ENCODE peak calls at places on chromosomes 7 and 10, in five cellular contexts. One of them, this sample, is unnamed. For H3K27me3, the result is how much of the 10 kb centered on the place peaks cover.

GRCh38 chr10:110967009-110967630 is 47.7 kb downstream of the SHOC2 start:
- DNase-seq in left ventricle myocardium inferior: no peak
- DNase-seq in HCT116: no peak
- DNase-seq in psoas muscle: no peak
- DNase-seq in endothelial cell of umbilical vein: no peak
- DNase-seq in this sample: no peak

GRCh38 chr10:120365872-120366271 is 91.2 kb upstream of the PLPP4 start:
- DNase-seq in left ventricle myocardium inferior: no peak
- DNase-seq in HCT116: no peak
- DNase-seq in psoas muscle: no peak
- DNase-seq in endothelial cell of umbilical vein: no peak
- DNase-seq in this sample: no peak

GRCh38 chr10:17835688-17836087 is 26.5 kb downstream of the MRC1 start:
- DNase-seq in left ventricle myocardium inferior: no peak
- DNase-seq in HCT116: peak
- DNase-seq in psoas muscle: no peak
- DNase-seq in endothelial cell of umbilical vein: no peak
- DNase-seq in this sample: no peak

GRCh38 chr7:4610768-4611467 is 71.2 kb upstream of the FOXK1 start:
- DNase-seq in left ventricle myocardium inferior: no peak
- DNase-seq in HCT116: peak
- DNase-seq in psoas muscle: no peak
- DNase-seq in endothelial cell of umbilical vein: peak
- DNase-seq in this sample: peak

GRCh38 chr10:84539244-84539643 is 210.9 kb downstream of the CCSER2 start:
- DNase-seq in left ventricle myocardium inferior: no peak
- DNase-seq in HCT116: no peak
- DNase-seq in psoas muscle: no peak
- DNase-seq in endothelial cell of umbilical vein: no peak
- DNase-seq in this sample: no peak

GRCh38 chr10:4397337-4397736 is 428.7 kb upstream of the AKR1E2 start:
- DNase-seq in left ventricle myocardium inferior: no peak
- DNase-seq in HCT116: no peak
- DNase-seq in psoas muscle: no peak
- DNase-seq in endothelial cell of umbilical vein: no peak
- DNase-seq in this sample: no peak

GRCh38 chr10:91632671-91633550 is at the start of gene PPP1R3C:
- DNase-seq in left ventricle myocardium inferior: peak
- DNase-seq in HCT116: no peak
- DNase-seq in psoas muscle: peak
- DNase-seq in endothelial cell of umbilical vein: peak
- DNase-seq in this sample: peak

GRCh38 chr10:47225928-47226645 is 73.9 kb upstream of the GDF10 start:
- DNase-seq in left ventricle myocardium inferior: no peak
- DNase-seq in HCT116: no peak
- DNase-seq in psoas muscle: no peak
- DNase-seq in endothelial cell of umbilical vein: no peak
- DNase-seq in this sample: no peak

GRCh38 chr7:5827755-5828154 is 46.3 kb upstream of the RNF216 start:
- DNase-seq in left ventricle myocardium inferior: no peak
- DNase-seq in HCT116: peak
- DNase-seq in psoas muscle: no peak
- DNase-seq in endothelial cell of umbilical vein: peak
- DNase-seq in this sample: peak

GRCh38 chr7:116776046-116776445 is 86.3 kb upstream of the CAPZA2 start:
- DNase-seq in left ventricle myocardium inferior: no peak
- DNase-seq in HCT116: no peak
- DNase-seq in psoas muscle: no peak
- DNase-seq in endothelial cell of umbilical vein: no peak
- DNase-seq in this sample: no peak
- H3K4me3 ChIP-seq in left ventricle myocardium inferior: no peak
- H3K4me3 ChIP-seq in HCT116: no peak
- H3K4me3 ChIP-seq in psoas muscle: no peak
- H3K4me3 ChIP-seq in endothelial cell of umbilical vein: no peak
- H3K4me3 ChIP-seq in this sample: no peak

GRCh38 chr10:132812544-132812943 is 26.6 kb upstream of the NKX6-2 start:
- DNase-seq in left ventricle myocardium inferior: no peak
- DNase-seq in HCT116: no peak
- DNase-seq in psoas muscle: no peak
- DNase-seq in endothelial cell of umbilical vein: no peak
- DNase-seq in this sample: no peak

GRCh38 chr10:132815161-132815857 is 29.4 kb upstream of the NKX6-2 start:
- DNase-seq in left ventricle myocardium inferior: no peak
- DNase-seq in HCT116: no peak
- DNase-seq in psoas muscle: no peak
- DNase-seq in endothelial cell of umbilical vein: no peak
- DNase-seq in this sample: no peak

GRCh38 chr10:132813001-132813401 is 27.1 kb upstream of the NKX6-2 start:
- DNase-seq in left ventricle myocardium inferior: no peak
- DNase-seq in HCT116: no peak
- DNase-seq in psoas muscle: peak
- DNase-seq in endothelial cell of umbilical vein: no peak
- DNase-seq in this sample: no peak

GRCh38 chr10:132813560-132814468 is 27.9 kb upstream of the NKX6-2 start:
- DNase-seq in left ventricle myocardium inferior: no peak
- DNase-seq in HCT116: no peak
- DNase-seq in psoas muscle: no peak
- DNase-seq in endothelial cell of umbilical vein: no peak
- DNase-seq in this sample: no peak

DNA sequence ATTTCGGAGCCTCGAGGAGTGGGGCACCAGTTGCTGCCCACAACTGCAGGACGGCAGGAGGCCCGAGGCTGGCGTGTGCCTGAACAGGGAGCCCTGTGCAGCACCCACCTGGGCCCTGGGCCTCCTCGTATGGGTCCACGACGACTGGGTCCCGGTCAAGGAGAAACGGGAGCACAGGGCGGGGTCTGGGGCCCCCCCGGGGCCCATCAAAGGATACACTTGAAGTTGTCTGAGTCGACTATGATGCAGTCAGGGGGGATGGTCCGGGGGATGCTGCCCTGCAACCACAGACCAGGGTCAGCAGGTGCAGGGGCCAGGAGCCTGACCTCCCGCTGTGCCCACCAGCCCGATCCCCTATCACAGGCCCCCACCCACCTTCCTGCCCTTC is 28.5 kb upstream of the NKX6-2 start:
- DNase-seq in left ventricle myocardium inferior: peak
- DNase-seq in HCT116: no peak
- DNase-seq in psoas muscle: no peak
- DNase-seq in endothelial cell of umbilical vein: no peak
- DNase-seq in this sample: no peak
- H3K27me3 ChIP-seq in left ventricle myocardium inferior: half or more
- H3K27me3 ChIP-seq in HCT116: under half
- H3K27me3 ChIP-seq in psoas muscle: under half
- H3K27me3 ChIP-seq in endothelial cell of umbilical vein: under half
- H3K27me3 ChIP-seq in this sample: under half

GRCh38 chr7:97020601-97021442 is 3.8 kb downstream of the DLX5 start:
- DNase-seq in left ventricle myocardium inferior: no peak
- DNase-seq in HCT116: no peak
- DNase-seq in psoas muscle: no peak
- DNase-seq in endothelial cell of umbilical vein: no peak
- DNase-seq in this sample: peak
- H3K4me3 ChIP-seq in left ventricle myocardium inferior: peak
- H3K4me3 ChIP-seq in HCT116: no peak
- H3K4me3 ChIP-seq in psoas muscle: peak
- H3K4me3 ChIP-seq in endothelial cell of umbilical vein: no peak
- H3K4me3 ChIP-seq in this sample: peak

DNA sequence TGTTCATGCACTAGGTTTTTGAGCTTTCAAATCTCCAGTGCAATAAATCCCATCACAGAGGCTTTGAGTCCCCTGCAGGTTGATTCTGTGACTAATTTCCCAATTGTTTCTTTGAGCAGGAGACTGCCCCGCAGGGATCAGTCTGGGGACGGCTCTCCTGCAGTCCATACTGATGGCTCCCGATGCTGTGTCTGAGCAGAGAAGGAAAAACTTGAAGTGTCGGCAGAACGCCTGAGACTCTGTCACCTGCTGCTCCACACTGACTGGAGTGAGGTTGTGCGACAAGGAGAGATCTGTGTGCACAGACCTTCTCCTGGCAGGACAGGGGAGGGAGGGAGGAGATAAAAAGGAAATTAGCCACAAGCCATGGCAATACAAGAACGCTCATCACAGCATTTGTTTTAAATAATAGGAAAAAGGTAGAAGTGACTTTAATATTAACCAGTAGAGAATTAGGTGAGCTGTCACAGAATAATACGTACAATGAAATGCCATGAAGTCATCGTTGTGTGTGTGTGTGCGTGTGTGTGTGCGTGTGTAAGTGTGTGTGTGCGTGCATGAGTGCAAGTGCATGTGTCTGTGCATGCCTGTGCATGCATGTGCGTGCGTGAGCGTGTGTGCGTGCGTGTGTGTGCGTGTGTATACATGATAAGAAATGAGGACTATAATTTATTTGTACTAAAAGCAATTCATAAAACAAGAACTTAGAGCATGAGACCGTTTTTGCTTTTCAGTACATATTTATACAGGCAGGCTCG is 38.2 kb downstream of the HTR5A start:
- DNase-seq in left ventricle myocardium inferior: no peak
- DNase-seq in HCT116: no peak
- DNase-seq in psoas muscle: no peak
- DNase-seq in endothelial cell of umbilical vein: no peak
- DNase-seq in this sample: peak
- H3K27me3 ChIP-seq in left ventricle myocardium inferior: half or more
- H3K27me3 ChIP-seq in HCT116: under half
- H3K27me3 ChIP-seq in psoas muscle: under half
- H3K27me3 ChIP-seq in endothelial cell of umbilical vein: under half
- H3K27me3 ChIP-seq in this sample: under half

DNA sequence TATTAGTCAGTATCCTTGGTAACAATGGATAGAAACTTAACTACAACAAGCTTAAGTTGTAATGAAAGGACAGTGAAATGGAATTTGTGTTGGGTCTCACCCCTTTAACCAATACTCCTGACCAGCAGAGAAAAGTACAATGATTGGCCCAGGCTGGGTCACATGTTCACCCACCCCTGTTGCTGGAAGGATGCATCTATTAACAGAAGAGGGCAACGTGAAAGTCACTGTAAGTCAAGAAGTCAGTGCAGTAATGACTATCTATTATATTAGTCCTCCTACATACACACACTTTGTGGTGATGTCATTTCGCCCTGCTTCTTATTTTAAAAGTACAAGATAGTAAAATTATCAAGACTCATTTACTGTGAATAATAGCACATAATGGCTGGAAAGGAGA is 16.2 kb downstream of the PNLIPRP2 start:
- DNase-seq in left ventricle myocardium inferior: no peak
- DNase-seq in HCT116: no peak
- DNase-seq in psoas muscle: no peak
- DNase-seq in endothelial cell of umbilical vein: no peak
- DNase-seq in this sample: no peak
- H3K4me3 ChIP-seq in left ventricle myocardium inferior: no peak
- H3K4me3 ChIP-seq in HCT116: no peak
- H3K4me3 ChIP-seq in psoas muscle: no peak
- H3K4me3 ChIP-seq in endothelial cell of umbilical vein: no peak
- H3K4me3 ChIP-seq in this sample: no peak

GRCh38 chr7:1295776-1296726 is 63.4 kb downstream of the UNCX start:
- DNase-seq in left ventricle myocardium inferior: no peak
- DNase-seq in HCT116: no peak
- DNase-seq in psoas muscle: no peak
- DNase-seq in endothelial cell of umbilical vein: no peak
- DNase-seq in this sample: no peak
- H3K27me3 ChIP-seq in left ventricle myocardium inferior: half or more
- H3K27me3 ChIP-seq in HCT116: under half
- H3K27me3 ChIP-seq in psoas muscle: half or more
- H3K27me3 ChIP-seq in endothelial cell of umbilical vein: under half
- H3K27me3 ChIP-seq in this sample: under half

GRCh38 chr7:128020161-128020560 is 11.1 kb downstream of the LRRC4 start:
- DNase-seq in left ventricle myocardium inferior: no peak
- DNase-seq in HCT116: peak
- DNase-seq in psoas muscle: no peak
- DNase-seq in endothelial cell of umbilical vein: no peak
- DNase-seq in this sample: peak
- H3K4me3 ChIP-seq in left ventricle myocardium inferior: no peak
- H3K4me3 ChIP-seq in HCT116: no peak
- H3K4me3 ChIP-seq in psoas muscle: no peak
- H3K4me3 ChIP-seq in endothelial cell of umbilical vein: no peak
- H3K4me3 ChIP-seq in this sample: no peak

DNA sequence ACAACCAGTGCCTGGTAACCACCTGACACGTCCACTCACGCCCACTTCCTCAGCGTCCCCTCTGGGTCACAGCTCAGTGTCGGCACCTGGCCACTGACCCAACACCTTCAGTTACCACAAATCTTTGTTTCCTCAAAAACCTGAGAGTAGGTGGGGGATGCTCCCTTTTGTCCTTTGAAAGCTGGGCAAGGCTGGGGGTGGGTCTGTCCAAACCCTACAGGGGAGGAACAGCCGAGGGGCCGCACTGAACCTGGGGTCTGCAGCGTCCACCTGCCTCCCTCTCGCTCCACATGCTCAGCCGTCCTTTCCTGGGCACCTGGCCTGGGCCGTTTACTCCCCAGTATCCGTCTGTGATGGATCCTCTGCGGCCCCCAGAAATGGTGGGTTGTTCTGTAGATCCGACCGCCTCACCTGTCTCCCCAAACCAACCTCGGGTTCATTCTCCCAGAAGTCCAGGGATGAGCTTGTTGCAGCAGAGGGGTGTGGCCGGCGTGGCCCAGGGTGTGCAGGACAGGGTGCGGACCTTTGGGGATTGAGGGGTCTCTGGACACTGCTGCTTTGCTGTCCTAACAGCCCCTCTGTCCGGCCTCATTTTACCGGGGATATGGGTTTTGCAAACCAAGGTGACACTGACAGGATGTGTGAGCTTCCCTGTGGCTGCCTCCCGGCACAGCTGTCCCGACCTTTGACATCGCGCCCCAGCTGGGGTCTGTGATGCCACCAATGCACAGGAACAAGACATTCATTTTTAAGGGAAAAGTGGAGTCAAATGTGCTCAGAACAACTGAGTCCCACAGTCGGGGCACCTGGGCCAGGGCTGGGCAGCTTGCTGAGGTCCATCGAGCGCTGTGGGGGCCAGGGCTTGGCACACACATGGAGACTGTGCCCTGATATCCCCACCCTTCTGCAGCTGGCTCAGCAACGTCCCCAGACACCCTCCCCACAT is 115.9 kb downstream of the VIPR2 start:
- DNase-seq in left ventricle myocardium inferior: no peak
- DNase-seq in HCT116: no peak
- DNase-seq in psoas muscle: no peak
- DNase-seq in endothelial cell of umbilical vein: no peak
- DNase-seq in this sample: no peak
- H3K27me3 ChIP-seq in left ventricle myocardium inferior: under half
- H3K27me3 ChIP-seq in HCT116: under half
- H3K27me3 ChIP-seq in psoas muscle: under half
- H3K27me3 ChIP-seq in endothelial cell of umbilical vein: under half
- H3K27me3 ChIP-seq in this sample: under half

DNA sequence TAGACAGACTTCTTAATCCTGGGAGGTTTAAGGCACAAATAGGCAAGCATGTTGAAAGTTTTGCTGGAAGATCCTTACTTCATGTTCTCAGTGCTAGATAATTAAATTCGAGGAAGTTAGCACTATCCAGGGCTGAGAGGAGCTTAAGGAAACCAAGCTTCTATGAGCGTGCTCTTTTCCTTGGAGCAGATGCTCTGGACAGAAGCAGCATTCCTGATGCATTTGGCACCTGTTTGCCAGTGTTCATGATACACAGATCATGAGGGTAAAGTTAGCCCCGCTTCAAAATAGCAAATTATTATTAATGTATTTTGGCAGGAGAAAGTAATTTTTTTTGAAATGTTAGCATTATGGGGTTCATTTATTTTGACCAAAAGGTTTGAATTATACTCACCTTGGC is 9.4 kb downstream of the HDAC9 start:
- DNase-seq in left ventricle myocardium inferior: no peak
- DNase-seq in HCT116: no peak
- DNase-seq in psoas muscle: no peak
- DNase-seq in endothelial cell of umbilical vein: no peak
- DNase-seq in this sample: no peak
- H3K4me3 ChIP-seq in left ventricle myocardium inferior: no peak
- H3K4me3 ChIP-seq in HCT116: no peak
- H3K4me3 ChIP-seq in psoas muscle: no peak
- H3K4me3 ChIP-seq in endothelial cell of umbilical vein: no peak
- H3K4me3 ChIP-seq in this sample: no peak

This sample was measured in H7.